ENCODE peak calls at places on chromosomes 7 and 10, in seven cellular contexts. One of them, this sample, is unnamed.

GRCh38 chr10:48651293-48651692 is 33.4 kb upstream of the WDFY4 start:
- DNase-seq in NCI-H2029: no peak
- DNase-seq in activated CD4-positive, alpha-beta T cell treated with anti-CD3 and anti-CD28 coated beads, Interleukin-2, amount 50 U/mL, for 24 hours: no peak
- DNase-seq in hepatocyte: no peak
- DNase-seq in HEK293T: no peak
- DNase-seq in mucosa of gallbladder: no peak
- DNase-seq in CD8-positive, alpha-beta memory T cell: no peak
- DNase-seq in this sample: no peak

GRCh38 chr10:96168546-96168945 is 38.4 kb downstream of the ZNF518A start:
- DNase-seq in hepatocyte: no peak
- DNase-seq in HEK293T: no peak
- DNase-seq in NCI-H2029: no peak
- DNase-seq in activated CD4-positive, alpha-beta T cell treated with anti-CD3 and anti-CD28 coated beads, Interleukin-2, amount 50 U/mL, for 24 hours: no peak
- DNase-seq in CD8-positive, alpha-beta memory T cell: no peak
- DNase-seq in mucosa of gallbladder: no peak
- DNase-seq in this sample: no peak

GRCh38 chr10:110404374-110404773 is 93.3 kb upstream of the DUSP5 start:
- DNase-seq in NCI-H2029: no peak
- DNase-seq in mucosa of gallbladder: no peak
- DNase-seq in CD8-positive, alpha-beta memory T cell: no peak
- DNase-seq in activated CD4-positive, alpha-beta T cell treated with anti-CD3 and anti-CD28 coated beads, Interleukin-2, amount 50 U/mL, for 24 hours: no peak
- DNase-seq in hepatocyte: no peak
- DNase-seq in HEK293T: no peak
- DNase-seq in this sample: no peak

GRCh38 chr7:108406474-108406873 is 49.8 kb downstream of the NRCAM start:
- DNase-seq in hepatocyte: peak
- DNase-seq in HEK293T: no peak
- DNase-seq in activated CD4-positive, alpha-beta T cell treated with anti-CD3 and anti-CD28 coated beads, Interleukin-2, amount 50 U/mL, for 24 hours: no peak
- DNase-seq in NCI-H2029: no peak
- DNase-seq in mucosa of gallbladder: no peak
- DNase-seq in CD8-positive, alpha-beta memory T cell: no peak
- DNase-seq in this sample: no peak

GRCh38 chr7:110522751-110523200 is 568.2 kb upstream of the LRRN3 start:
- DNase-seq in mucosa of gallbladder: no peak
- DNase-seq in HEK293T: no peak
- DNase-seq in hepatocyte: peak
- DNase-seq in CD8-positive, alpha-beta memory T cell: no peak
- DNase-seq in activated CD4-positive, alpha-beta T cell treated with anti-CD3 and anti-CD28 coated beads, Interleukin-2, amount 50 U/mL, for 24 hours: no peak
- DNase-seq in NCI-H2029: peak
- DNase-seq in this sample: peak

GRCh38 chr10:104246981-104247380 is 7.7 kb upstream of the GSTO1 start:
- DNase-seq in NCI-H2029: no peak
- DNase-seq in HEK293T: no peak
- DNase-seq in activated CD4-positive, alpha-beta T cell treated with anti-CD3 and anti-CD28 coated beads, Interleukin-2, amount 50 U/mL, for 24 hours: no peak
- DNase-seq in hepatocyte: no peak
- DNase-seq in CD8-positive, alpha-beta memory T cell: no peak
- DNase-seq in mucosa of gallbladder: no peak
- DNase-seq in this sample: no peak

GRCh38 chr7:47473499-47474210 is 108.3 kb downstream of the TNS3 start:
- DNase-seq in HEK293T: no peak
- DNase-seq in CD8-positive, alpha-beta memory T cell: no peak
- DNase-seq in hepatocyte: no peak
- DNase-seq in mucosa of gallbladder: no peak
- DNase-seq in activated CD4-positive, alpha-beta T cell treated with anti-CD3 and anti-CD28 coated beads, Interleukin-2, amount 50 U/mL, for 24 hours: no peak
- DNase-seq in NCI-H2029: no peak
- DNase-seq in this sample: no peak

GRCh38 chr7:137488038-137488437 is 144.5 kb upstream of the PTN start:
- DNase-seq in activated CD4-positive, alpha-beta T cell treated with anti-CD3 and anti-CD28 coated beads, Interleukin-2, amount 50 U/mL, for 24 hours: no peak
- DNase-seq in hepatocyte: no peak
- DNase-seq in mucosa of gallbladder: no peak
- DNase-seq in CD8-positive, alpha-beta memory T cell: no peak
- DNase-seq in HEK293T: no peak
- DNase-seq in NCI-H2029: no peak
- DNase-seq in this sample: no peak

GRCh38 chr7:34184466-34184865 is 279.1 kb downstream of the BMPER start:
- DNase-seq in activated CD4-positive, alpha-beta T cell treated with anti-CD3 and anti-CD28 coated beads, Interleukin-2, amount 50 U/mL, for 24 hours: no peak
- DNase-seq in CD8-positive, alpha-beta memory T cell: no peak
- DNase-seq in NCI-H2029: no peak
- DNase-seq in hepatocyte: no peak
- DNase-seq in HEK293T: no peak
- DNase-seq in mucosa of gallbladder: no peak
- DNase-seq in this sample: no peak

GRCh38 chr10:103114876-103115275 is 78.2 kb downstream of the NT5C2 start:
- DNase-seq in hepatocyte: no peak
- DNase-seq in NCI-H2029: no peak
- DNase-seq in CD8-positive, alpha-beta memory T cell: no peak
- DNase-seq in mucosa of gallbladder: peak
- DNase-seq in activated CD4-positive, alpha-beta T cell treated with anti-CD3 and anti-CD28 coated beads, Interleukin-2, amount 50 U/mL, for 24 hours: no peak
- DNase-seq in HEK293T: no peak
- DNase-seq in this sample: no peak

GRCh38 chr10:129771024-129771423 is 193.1 kb downstream of the EBF3 start:
- DNase-seq in CD8-positive, alpha-beta memory T cell: no peak
- DNase-seq in activated CD4-positive, alpha-beta T cell treated with anti-CD3 and anti-CD28 coated beads, Interleukin-2, amount 50 U/mL, for 24 hours: no peak
- DNase-seq in NCI-H2029: no peak
- DNase-seq in hepatocyte: no peak
- DNase-seq in HEK293T: no peak
- DNase-seq in mucosa of gallbladder: no peak
- DNase-seq in this sample: no peak

GRCh38 chr10:1419796-1420429 is 317.4 kb downstream of the ADARB2 start:
- DNase-seq in mucosa of gallbladder: no peak
- DNase-seq in CD8-positive, alpha-beta memory T cell: no peak
- DNase-seq in activated CD4-positive, alpha-beta T cell treated with anti-CD3 and anti-CD28 coated beads, Interleukin-2, amount 50 U/mL, for 24 hours: no peak
- DNase-seq in hepatocyte: no peak
- DNase-seq in HEK293T: no peak
- DNase-seq in NCI-H2029: no peak
- DNase-seq in this sample: no peak

GRCh38 chr10:85657478-85658113 is 709.0 kb downstream of the GRID1 start:
- DNase-seq in CD8-positive, alpha-beta memory T cell: no peak
- DNase-seq in NCI-H2029: no peak
- DNase-seq in activated CD4-positive, alpha-beta T cell treated with anti-CD3 and anti-CD28 coated beads, Interleukin-2, amount 50 U/mL, for 24 hours: no peak
- DNase-seq in mucosa of gallbladder: no peak
- DNase-seq in hepatocyte: no peak
- DNase-seq in HEK293T: no peak
- DNase-seq in this sample: no peak

GRCh38 chr10:69318087-69318996 is 40.0 kb downstream of the HK1 start:
- DNase-seq in hepatocyte: peak
- DNase-seq in NCI-H2029: peak
- DNase-seq in HEK293T: peak
- DNase-seq in CD8-positive, alpha-beta memory T cell: peak
- DNase-seq in mucosa of gallbladder: peak
- DNase-seq in activated CD4-positive, alpha-beta T cell treated with anti-CD3 and anti-CD28 coated beads, Interleukin-2, amount 50 U/mL, for 24 hours: peak
- DNase-seq in this sample: peak

GRCh38 chr7:108002726-108003590 is at the start of gene LAMB1:
- DNase-seq in activated CD4-positive, alpha-beta T cell treated with anti-CD3 and anti-CD28 coated beads, Interleukin-2, amount 50 U/mL, for 24 hours: no peak
- DNase-seq in CD8-positive, alpha-beta memory T cell: no peak
- DNase-seq in hepatocyte: peak
- DNase-seq in NCI-H2029: no peak
- DNase-seq in mucosa of gallbladder: peak
- DNase-seq in HEK293T: peak
- DNase-seq in this sample: peak

GRCh38 chr7:139328375-139328774 is 12.8 kb upstream of the FMC1 start:
- DNase-seq in NCI-H2029: no peak
- DNase-seq in mucosa of gallbladder: no peak
- DNase-seq in hepatocyte: no peak
- DNase-seq in CD8-positive, alpha-beta memory T cell: no peak
- DNase-seq in HEK293T: no peak
- DNase-seq in activated CD4-positive, alpha-beta T cell treated with anti-CD3 and anti-CD28 coated beads, Interleukin-2, amount 50 U/mL, for 24 hours: no peak
- DNase-seq in this sample: no peak

GRCh38 chr10:132807621-132808049 is 21.7 kb upstream of the NKX6-2 start:
- DNase-seq in NCI-H2029: no peak
- DNase-seq in hepatocyte: no peak
- DNase-seq in activated CD4-positive, alpha-beta T cell treated with anti-CD3 and anti-CD28 coated beads, Interleukin-2, amount 50 U/mL, for 24 hours: no peak
- DNase-seq in mucosa of gallbladder: no peak
- DNase-seq in CD8-positive, alpha-beta memory T cell: no peak
- DNase-seq in HEK293T: no peak
- DNase-seq in this sample: no peak